ENCODE peak calls at places on chromosomes 4 and X, in five cellular contexts. Q, K, L, M and N are unnamed samples.

GRCh38 chrX:136260801-136261200 is 9.6 kb upstream of the MAP7D3 start:
- DNase-seq in Q (no peak), K (peak), L (no peak), M (no peak), N (no peak)

GRCh38 chrX:124333862-124334261 is 1.4 kb downstream of the TEX13D start:
- DNase-seq in Q (no peak), K (no peak), L (no peak), M (no peak), N (no peak)

GRCh38 chr4:101785476-101785875 is 5.1 kb upstream of the BANK1 start:
- DNase-seq in Q (no peak), K (no peak), L (no peak), M (no peak), N (no peak)

GRCh38 chr4:52103314-52103713 is 52.2 kb downstream of the SPATA18 start:
- DNase-seq in Q (no peak), K (no peak), L (no peak), M (no peak), N (peak)

GRCh38 chr4:154743683-154744340 is at the start of gene LRAT:
- DNase-seq in Q (peak), K (no peak), L (no peak), M (no peak), N (peak)

GRCh38 chr4:85368932-85369331 is 106.0 kb upstream of the ARHGAP24 start:
- DNase-seq in Q (no peak), K (no peak), L (no peak), M (no peak), N (no peak)

GRCh38 chr4:6469144-6469543 is 3.3 kb downstream of the PPP2R2C start:
- DNase-seq in Q (no peak), K (no peak), L (no peak), M (no peak), N (no peak)

GRCh38 chrX:51420610-51421009 is 75.8 kb downstream of the NUDT11 start:
- DNase-seq in Q (peak), K (peak), L (peak), M (no peak), N (peak)

GRCh38 chrX:25810202-25810601 is 327.9 kb upstream of the MAGEB18 start:
- DNase-seq in Q (no peak), K (peak), L (no peak), M (no peak), N (no peak)

GRCh38 chr4:120055167-120055566 is 11.5 kb downstream of the MAD2L1 start:
- DNase-seq in Q (no peak), K (no peak), L (no peak), M (no peak), N (no peak)

GRCh38 chrX:44152867-44153266 is 179.7 kb upstream of the NDP start:
- DNase-seq in Q (no peak), K (peak), L (no peak), M (no peak), N (no peak)

GRCh38 chr4:109977854-109978501 is 65.3 kb downstream of the EGF start:
- DNase-seq in Q (peak), K (peak), L (peak), M (no peak), N (peak)

GRCh38 chr4:153161599-153161971 is 42.7 kb upstream of the TRIM2 start:
- DNase-seq in Q (no peak), K (peak), L (no peak), M (no peak), N (no peak)

GRCh38 chr4:85452073-85452764 is 22.7 kb upstream of the ARHGAP24 start:
- DNase-seq in Q (no peak), K (no peak), L (no peak), M (no peak), N (peak)

GRCh38 chrX:34612036-34612435 is 45.0 kb downstream of the TMEM47 start:
- DNase-seq in Q (no peak), K (no peak), L (no peak), M (no peak), N (no peak)

GRCh38 chr4:123786955-123787354 is 390.4 kb downstream of the SPRY1 start:
- DNase-seq in Q (no peak), K (peak), L (no peak), M (no peak), N (no peak)

GRCh38 chrX:150486011-150486410 is 82.4 kb upstream of the MTM1 start:
- DNase-seq in Q (peak), K (peak), L (peak), M (no peak), N (peak)

GRCh38 chr4:177118596-177118995 is 191.1 kb upstream of the NEIL3 start:
- DNase-seq in Q (no peak), K (peak), L (no peak), M (no peak), N (peak)

GRCh38 chr4:76821661-76822060 is 76.3 kb downstream of the SOWAHB start:
- DNase-seq in Q (no peak), K (peak), L (no peak), M (no peak), N (no peak)

GRCh38 chrX:74262472-74263209 is 41.3 kb upstream of the ZCCHC13 start:
- DNase-seq in Q (no peak), K (no peak), L (no peak), M (no peak), N (no peak)

GRCh38 chrX:56366901-56367300 is 134.7 kb downstream of the KLF8 start:
- DNase-seq in Q (no peak), K (no peak), L (no peak), M (no peak), N (no peak)

GRCh38 chrX:24023972-24024664 is 2.9 kb downstream of the KLHL15 start:
- DNase-seq in Q (peak), K (peak), L (no peak), M (no peak), N (no peak)

GRCh38 chr4:20356565-20356964 is 104.9 kb downstream of the SLIT2 start:
- DNase-seq in Q (no peak), K (no peak), L (no peak), M (no peak), N (peak)

GRCh38 chrX:11792461-11793421 is 34.7 kb downstream of the MSL3 start:
- DNase-seq in Q (no peak), K (no peak), L (no peak), M (peak), N (no peak)

GRCh38 chr4:22434895-22435294 is 81.0 kb downstream of the ADGRA3 start:
- DNase-seq in Q (peak), K (peak), L (peak), M (no peak), N (peak)

GRCh38 chrX:150841466-150842197 is 56.8 kb downstream of the CD99L2 start:
- DNase-seq in Q (no peak), K (peak), L (no peak), M (no peak), N (no peak)

GRCh38 chrX:16873106-16873505 is 2.9 kb upstream of the RBBP7 start:
- DNase-seq in Q (peak), K (no peak), L (no peak), M (no peak), N (no peak)

GRCh38 chr4:123396294-123397275 is at the start of gene SPRY1:
- DNase-seq in Q (peak), K (peak), L (peak), M (peak), N (peak)

GRCh38 chrX:16786791-16787735 is 797 bp downstream of the TXLNG start:
- DNase-seq in Q (peak), K (no peak), L (no peak), M (no peak), N (peak)

GRCh38 chr4:128768373-128768996 is 41.0 kb upstream of the JADE1 start:
- DNase-seq in Q (peak), K (peak), L (no peak), M (no peak), N (no peak)

GRCh38 chr4:81839347-81840042 is 367.8 kb upstream of the RASGEF1B start:
- DNase-seq in Q (no peak), K (no peak), L (no peak), M (no peak), N (no peak)

GRCh38 chrX:106957856-106958255 is 37.7 kb downstream of the CLDN2 start:
- DNase-seq in Q (no peak), K (peak), L (no peak), M (no peak), N (no peak)

GRCh38 chr4:165151734-165152133 is 39.1 kb upstream of the TMEM192 start:
- DNase-seq in Q (no peak), K (peak), L (no peak), M (no peak), N (no peak)

GRCh38 chr4:139175647-139176298 is 1.2 kb downstream of the ELF2 start:
- DNase-seq in Q (no peak), K (peak), L (no peak), M (no peak), N (peak)

GRCh38 chr4:66572949-66573348 is 902.7 kb upstream of the EPHA5 start:
- DNase-seq in Q (no peak), K (peak), L (no peak), M (no peak), N (no peak)

GRCh38 chr4:66577922-66578321 is 907.6 kb upstream of the EPHA5 start:
- DNase-seq in Q (no peak), K (no peak), L (no peak), M (no peak), N (no peak)

GRCh38 chr4:66574145-66574978 is 904.1 kb upstream of the EPHA5 start:
- DNase-seq in Q (no peak), K (peak), L (no peak), M (no peak), N (no peak)

GRCh38 chr4:66571145-66571544 is 900.9 kb upstream of the EPHA5 start:
- DNase-seq in Q (no peak), K (no peak), L (no peak), M (no peak), N (no peak)

DNA sequence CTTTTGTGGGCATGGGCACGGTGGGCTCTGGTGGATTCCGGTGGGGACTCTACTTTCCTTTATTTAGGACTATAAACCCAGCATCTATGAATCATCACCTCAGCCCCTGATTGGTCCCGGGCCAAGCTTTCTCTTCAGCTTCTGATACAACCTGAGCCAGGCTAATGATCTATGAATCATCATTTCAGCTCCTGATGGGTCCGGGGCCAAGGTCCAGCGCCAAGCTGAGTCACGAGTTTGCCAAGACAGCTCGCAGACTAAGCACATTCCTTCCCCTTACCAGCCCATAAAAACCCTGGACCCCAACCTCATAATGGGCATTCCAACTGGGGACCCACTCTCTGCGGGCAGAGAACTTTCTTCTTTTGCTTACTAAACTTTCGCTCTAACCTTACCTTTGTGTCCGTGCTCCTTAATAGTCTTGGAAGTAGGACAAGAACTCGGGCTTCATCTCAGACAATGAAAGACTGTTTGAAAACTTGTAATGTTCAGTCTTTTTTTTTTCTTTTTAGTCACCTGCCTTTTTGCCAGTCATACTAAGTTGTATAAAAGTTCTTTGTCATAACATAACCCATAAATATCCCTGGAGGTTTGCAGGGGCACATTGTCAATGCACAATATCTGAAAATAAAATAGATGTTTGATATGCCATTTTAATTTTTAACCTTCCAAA is 904.9 kb upstream of the EPHA5 start:
- DNase-seq in Q (no peak), K (peak), L (peak), M (no peak), N (no peak)
- TF ChIP-seq SMC3 in Q (no peak), K (no peak), L (no peak), M (no peak), N (no peak)

GRCh38 chr4:188976644-188977115 is 837.4 kb downstream of the TRIML1 start:
- DNase-seq in Q (no peak), K (peak), L (no peak), M (no peak), N (no peak)
- H3K9ac ChIP-seq in Q (no peak), K (no peak), L (no peak), M (no peak), N (no peak)

GRCh38 chr4:79050521-79050880 is 111.3 kb upstream of the PAQR3 start:
- DNase-seq in Q (no peak), K (no peak), L (no peak), M (no peak), N (peak)
- H3K4me3 ChIP-seq in Q (no peak), K (no peak), L (no peak), M (no peak), N (no peak)

DNA sequence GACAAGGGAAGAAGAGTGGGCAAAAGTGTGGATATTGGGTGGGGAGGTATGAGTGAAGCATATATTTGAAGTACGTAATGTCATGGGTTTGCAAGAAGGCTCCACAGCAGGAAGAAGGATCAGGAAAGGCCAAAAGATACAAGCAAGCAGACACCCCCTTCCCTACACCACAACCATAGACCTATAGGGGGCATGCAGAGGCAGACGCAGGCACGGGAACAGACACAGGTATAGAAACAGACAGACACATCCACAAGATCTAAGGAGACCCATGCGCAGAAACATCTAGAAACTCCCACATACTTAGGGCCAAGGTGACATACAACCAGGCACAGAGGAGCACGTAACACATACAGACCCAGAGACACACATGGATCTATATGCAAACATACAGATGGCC is 14.3 kb downstream of the FGD1 start:
- DNase-seq in Q (peak), K (no peak), L (no peak), M (no peak), N (peak)
- TF ChIP-seq SMC3 in Q (no peak), K (no peak), L (no peak), M (no peak), N (no peak)

GRCh38 chr4:11281720-11282119 is 147.0 kb downstream of the HS3ST1 start:
- DNase-seq in Q (no peak), K (no peak), L (no peak), M (no peak), N (no peak)
- H3K9ac ChIP-seq in Q (no peak), K (no peak), L (no peak), M (no peak), N (no peak)

DNA sequence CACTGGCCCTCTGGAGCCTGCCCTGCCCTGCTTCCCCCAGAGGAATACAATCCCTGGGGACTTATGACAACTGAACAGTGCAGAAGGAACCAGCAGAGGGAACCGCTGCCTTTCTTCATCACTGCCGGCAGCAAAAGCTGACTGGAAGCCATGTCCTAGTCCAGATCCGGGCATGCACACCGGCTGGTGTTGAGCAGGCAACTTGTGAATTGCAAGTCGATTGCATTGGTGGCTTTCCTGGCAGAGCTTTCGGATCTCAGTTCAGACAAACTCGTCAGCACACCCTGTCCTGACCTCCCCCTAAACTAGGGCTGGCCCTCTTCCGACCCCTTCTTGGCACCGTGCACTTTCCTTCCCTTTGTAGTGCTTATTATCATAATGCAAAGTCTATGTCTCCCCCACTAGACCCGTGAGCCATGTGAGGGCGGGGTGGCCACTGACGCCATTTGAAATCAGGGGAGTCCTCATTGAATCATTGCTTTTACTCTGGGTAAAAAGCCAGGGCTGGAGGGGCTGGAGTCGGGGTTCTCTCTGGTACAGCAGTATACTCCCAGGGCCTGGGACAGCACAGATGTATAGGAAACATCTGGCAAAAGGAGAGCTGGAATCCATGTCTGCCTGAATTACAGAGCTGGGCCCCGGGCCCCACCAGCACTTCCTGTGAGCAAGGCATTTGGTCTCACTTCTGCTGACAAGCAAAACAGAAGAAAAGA is 1.8 kb downstream of the ARHGAP4 start:
- DNase-seq in Q (peak), K (peak), L (peak), M (no peak), N (no peak)
- H3K4me3 ChIP-seq in Q (no peak), K (no peak), L (peak), M (peak), N (no peak)

GRCh38 chrX:103211012-103211715 is 3.7 kb upstream of the BEX4 start:
- DNase-seq in Q (peak), K (peak), L (peak), M (no peak), N (peak)
- TF ChIP-seq SMC3 in Q (peak), K (peak), L (no peak), M (peak), N (peak)